ENCODE peak calls at places on chromosome 5, in four cellular contexts. U is GM12878, G is IMR-90, T is H1. A is an unnamed sample.

GRCh38 chr5:124952079-124952478 is 205.6 kb upstream of the ZNF608 start:
- DNase-seq in G (peak), U (peak), T (no peak), A (no peak)

GRCh38 chr5:175378444-175379028 is 65.4 kb downstream of the DRD1 start:
- DNase-seq in T (no peak), G (peak), U (no peak), A (no peak)

GRCh38 chr5:176866913-176867312 is 32.2 kb downstream of the HK3 start:
- DNase-seq in T (no peak), G (no peak), U (no peak), A (peak)

GRCh38 chr5:3787604-3788003 is 192.0 kb downstream of the IRX1 start:
- DNase-seq in G (no peak), U (no peak), T (no peak), A (no peak)

GRCh38 chr5:52922384-52922783 is 66.8 kb upstream of the ITGA2 start:
- DNase-seq in T (no peak), G (peak), U (no peak), A (no peak)

GRCh38 chr5:136132087-136132486 is 558 bp upstream of the SMAD5 start:
- DNase-seq in G (no peak), U (no peak), T (no peak), A (peak)

GRCh38 chr5:76358-77169 is 15.4 kb upstream of the PLEKHG4B start:
- DNase-seq in T (no peak), U (no peak), G (no peak), A (no peak)

GRCh38 chr5:28488752-28489151 is 1450.4 kb upstream of the CDH9 start:
- DNase-seq in U (no peak), T (no peak), G (no peak), A (no peak)

GRCh38 chr5:75057551-75057950 is 5.2 kb upstream of the GCNT4 start:
- DNase-seq in T (no peak), U (no peak), G (no peak), A (no peak)

GRCh38 chr5:177356756-177357458 is 817 bp upstream of the RGS14 start:
- DNase-seq in T (no peak), U (no peak), G (no peak), A (no peak)

GRCh38 chr5:137563646-137564474 is 64.7 kb upstream of the SPOCK1 start:
- DNase-seq in T (no peak), G (peak), U (no peak), A (no peak)
- TF ChIP-seq CHD1 in T (no peak), G (no peak), U (no peak), A (no peak)

GRCh38 chr5:154779105-154779504 is 23.9 kb downstream of the LARP1 start:
- DNase-seq in T (no peak), G (peak), U (no peak), A (no peak)
- TF ChIP-seq CHD1 in T (no peak), G (no peak), U (no peak), A (no peak)

GRCh38 chr5:128538249-128539037 is 398 bp upstream of the FBN2 start:
- DNase-seq in T (peak), G (peak), U (no peak), A (no peak)
- TF ChIP-seq CHD1 in T (no peak), G (no peak), U (no peak), A (no peak)

GRCh38 chr5:172802013-172802584 is 31.1 kb upstream of the DUSP1 start:
- DNase-seq in T (no peak), U (no peak), G (no peak), A (peak)

GRCh38 chr5:172801184-172801671 is 30.2 kb upstream of the DUSP1 start:
- DNase-seq in G (peak), T (no peak), U (no peak), A (peak)

GRCh38 chr5:172798422-172799215 is 27.6 kb upstream of the DUSP1 start:
- DNase-seq in G (peak), T (no peak), U (no peak), A (no peak)

GRCh38 chr5:172799416-172799815 is 28.4 kb upstream of the DUSP1 start:
- DNase-seq in U (no peak), G (no peak), T (no peak), A (no peak)

GRCh38 chr5:172800088-172800551 is 29.1 kb upstream of the DUSP1 start:
- DNase-seq in U (no peak), T (no peak), G (peak), A (no peak)
- TF ChIP-seq CHD1 in U (no peak), T (no peak), G (peak), A (no peak)

DNA sequence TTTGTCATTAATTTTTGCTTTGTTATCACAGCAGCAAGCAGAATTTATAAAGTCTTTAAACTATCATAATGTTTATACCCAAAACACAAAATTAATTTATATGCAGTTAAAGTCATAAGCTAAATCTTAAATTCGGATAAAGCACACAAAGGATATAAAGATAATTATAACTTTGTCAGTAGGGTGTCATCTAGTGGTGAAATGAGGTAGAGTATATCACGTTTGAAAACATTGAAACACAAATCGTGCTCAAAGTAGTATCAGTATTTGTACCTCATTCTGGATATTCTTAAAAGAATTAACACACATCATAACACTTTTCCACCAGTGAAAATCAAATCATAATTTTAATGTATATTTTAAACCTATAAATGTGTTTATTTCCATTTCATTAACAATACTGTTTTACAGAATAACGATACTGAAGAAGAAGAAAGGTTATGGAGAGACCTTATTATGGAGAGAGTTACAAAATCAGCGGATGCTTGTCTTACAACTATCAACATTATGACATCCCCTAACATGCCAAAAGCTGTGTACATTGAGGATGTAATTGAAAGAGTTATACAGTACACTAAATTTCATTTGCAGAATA is 129.5 kb downstream of the NIPBL start:
- DNase-seq in G (peak), U (no peak), T (no peak), A (peak)
- TF ChIP-seq CHD1 in G (no peak), U (no peak), T (no peak), A (no peak)

GRCh38 chr5:168881427-168882149 is 302.4 kb upstream of the PANK3 start:
- DNase-seq in T (peak), G (no peak), U (no peak), A (peak)
- TF ChIP-seq CHD1 in T (no peak), G (no peak), U (no peak), A (no peak)

GRCh38 chr5:105503950-105504349 is 1941.4 kb upstream of the NUDT12 start:
- DNase-seq in G (peak), U (no peak), T (no peak), A (no peak)

GRCh38 chr5:105506692-105507277 is 1944.2 kb upstream of the NUDT12 start:
- DNase-seq in G (peak), T (no peak), U (no peak), A (peak)

DNA sequence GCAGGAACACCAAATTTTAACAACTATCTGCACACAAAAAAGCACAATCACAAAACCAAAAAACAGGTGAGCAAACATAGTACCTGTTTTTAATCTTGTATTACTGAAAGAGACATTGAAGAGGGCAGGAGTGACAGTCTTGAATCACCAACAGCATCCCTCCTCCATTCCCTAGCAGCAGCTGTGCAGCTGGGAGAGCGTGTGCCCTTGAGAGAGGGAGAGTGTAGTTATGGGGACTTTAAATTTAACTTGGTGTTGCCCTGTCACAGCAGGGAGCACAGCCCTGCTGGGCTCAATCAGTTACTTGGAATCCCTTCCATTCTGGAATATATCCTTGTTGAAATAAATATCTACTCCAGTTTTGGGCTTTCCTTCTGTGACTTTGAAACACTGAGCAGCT is 1938.7 kb upstream of the NUDT12 start:
- DNase-seq in U (no peak), T (no peak), G (no peak), A (no peak)
- TF ChIP-seq CHD1 in U (no peak), T (no peak), G (no peak), A (no peak)

GRCh38 chr5:1892685-1893445 is 10.1 kb upstream of the IRX4 start:
- DNase-seq in T (no peak), G (no peak), U (no peak), A (no peak)

GRCh38 chr5:1890296-1890695 is 7.6 kb upstream of the IRX4 start:
- DNase-seq in U (no peak), G (no peak), T (no peak), A (no peak)

GRCh38 chr5:1893754-1894153 is 11.0 kb upstream of the IRX4 start:
- DNase-seq in G (no peak), T (no peak), U (no peak), A (no peak)

GRCh38 chr5:1891391-1891790 is 8.7 kb upstream of the IRX4 start:
- DNase-seq in G (no peak), T (no peak), U (no peak), A (no peak)

GRCh38 chr5:1892211-1892610 is 9.5 kb upstream of the IRX4 start:
- DNase-seq in G (no peak), U (no peak), T (no peak), A (no peak)
- TF ChIP-seq CHD1 in G (no peak), U (no peak), T (no peak), A (no peak)

GRCh38 chr5:42518595-42519067 is 95.4 kb downstream of the GHR start:
- DNase-seq in T (no peak), U (no peak), G (peak), A (no peak)
- TF ChIP-seq CHD1 in T (no peak), U (no peak), G (no peak), A (no peak)